ENCODE peak calls at places on chromosome 16, in six cellular contexts. One of them, this sample, is unnamed.

GRCh38 chr16:10683160-10683559 is 11.6 kb downstream of the TEKT5 start:
- DNase-seq in ACHN: no peak
- DNase-seq in GM18507: no peak
- DNase-seq in left colon: no peak
- DNase-seq in iPS DF 19.7: no peak
- DNase-seq in stimulated activated CD4-positive, alpha-beta T cell treated with anti-CD3 and anti-CD28 coated beads, Interleukin-1b, Interleukin-23, amount 100 ng/mL, for 1 hour: no peak
- DNase-seq in this sample: no peak

GRCh38 chr16:88914750-88915368 is 48.4 kb upstream of the PABPN1L start:
- DNase-seq in ACHN: no peak
- DNase-seq in GM18507: no peak
- DNase-seq in left colon: no peak
- DNase-seq in iPS DF 19.7: no peak
- DNase-seq in stimulated activated CD4-positive, alpha-beta T cell treated with anti-CD3 and anti-CD28 coated beads, Interleukin-1b, Interleukin-23, amount 100 ng/mL, for 1 hour: no peak
- DNase-seq in this sample: no peak

GRCh38 chr16:77277141-77277540 is 77.9 kb downstream of the SYCE1L start:
- DNase-seq in ACHN: no peak
- DNase-seq in GM18507: no peak
- DNase-seq in left colon: no peak
- DNase-seq in iPS DF 19.7: no peak
- DNase-seq in stimulated activated CD4-positive, alpha-beta T cell treated with anti-CD3 and anti-CD28 coated beads, Interleukin-1b, Interleukin-23, amount 100 ng/mL, for 1 hour: no peak
- DNase-seq in this sample: no peak

GRCh38 chr16:8644151-8644512 is 22.6 kb downstream of the METTL22 start:
- DNase-seq in ACHN: no peak
- DNase-seq in GM18507: no peak
- DNase-seq in left colon: no peak
- DNase-seq in iPS DF 19.7: no peak
- DNase-seq in stimulated activated CD4-positive, alpha-beta T cell treated with anti-CD3 and anti-CD28 coated beads, Interleukin-1b, Interleukin-23, amount 100 ng/mL, for 1 hour: no peak
- DNase-seq in this sample: no peak

GRCh38 chr16:10597184-10597583 is 16.8 kb upstream of the EMP2 start:
- DNase-seq in ACHN: no peak
- DNase-seq in GM18507: no peak
- DNase-seq in left colon: peak; percentile 45
- DNase-seq in iPS DF 19.7: no peak
- DNase-seq in stimulated activated CD4-positive, alpha-beta T cell treated with anti-CD3 and anti-CD28 coated beads, Interleukin-1b, Interleukin-23, amount 100 ng/mL, for 1 hour: no peak
- DNase-seq in this sample: no peak

GRCh38 chr16:4283939-4284338 is 11.1 kb upstream of the TFAP4 start:
- DNase-seq in ACHN: peak; percentile 31
- DNase-seq in GM18507: no peak
- DNase-seq in left colon: no peak
- DNase-seq in iPS DF 19.7: no peak
- DNase-seq in stimulated activated CD4-positive, alpha-beta T cell treated with anti-CD3 and anti-CD28 coated beads, Interleukin-1b, Interleukin-23, amount 100 ng/mL, for 1 hour: no peak
- DNase-seq in this sample: no peak

GRCh38 chr16:83925957-83926725 is 26.9 kb upstream of the OSGIN1 start:
- DNase-seq in ACHN: no peak
- DNase-seq in GM18507: no peak
- DNase-seq in left colon: no peak
- DNase-seq in iPS DF 19.7: no peak
- DNase-seq in stimulated activated CD4-positive, alpha-beta T cell treated with anti-CD3 and anti-CD28 coated beads, Interleukin-1b, Interleukin-23, amount 100 ng/mL, for 1 hour: no peak
- DNase-seq in this sample: no peak

GRCh38 chr16:49472598-49472997 is 99.0 kb downstream of the C16orf78 start:
- DNase-seq in ACHN: no peak
- DNase-seq in GM18507: no peak
- DNase-seq in left colon: peak; percentile 2
- DNase-seq in iPS DF 19.7: no peak
- DNase-seq in stimulated activated CD4-positive, alpha-beta T cell treated with anti-CD3 and anti-CD28 coated beads, Interleukin-1b, Interleukin-23, amount 100 ng/mL, for 1 hour: no peak
- DNase-seq in this sample: no peak

GRCh38 chr16:11347831-11348230 is 2.6 kb downstream of the RMI2 start:
- DNase-seq in ACHN: no peak
- DNase-seq in GM18507: no peak
- DNase-seq in left colon: no peak
- DNase-seq in iPS DF 19.7: no peak
- DNase-seq in stimulated activated CD4-positive, alpha-beta T cell treated with anti-CD3 and anti-CD28 coated beads, Interleukin-1b, Interleukin-23, amount 100 ng/mL, for 1 hour: no peak
- DNase-seq in this sample: no peak

GRCh38 chr16:31393056-31393455 is at the start of gene ITGAD:
- DNase-seq in ACHN: no peak
- DNase-seq in GM18507: no peak
- DNase-seq in left colon: no peak
- DNase-seq in iPS DF 19.7: no peak
- DNase-seq in stimulated activated CD4-positive, alpha-beta T cell treated with anti-CD3 and anti-CD28 coated beads, Interleukin-1b, Interleukin-23, amount 100 ng/mL, for 1 hour: no peak
- DNase-seq in this sample: no peak

GRCh38 chr16:29756654-29757053 is 10.9 kb upstream of the C16orf54 start:
- DNase-seq in ACHN: no peak
- DNase-seq in GM18507: no peak
- DNase-seq in left colon: no peak
- DNase-seq in iPS DF 19.7: no peak
- DNase-seq in stimulated activated CD4-positive, alpha-beta T cell treated with anti-CD3 and anti-CD28 coated beads, Interleukin-1b, Interleukin-23, amount 100 ng/mL, for 1 hour: no peak
- DNase-seq in this sample: no peak

GRCh38 chr16:10552998-10553491 is 27.4 kb downstream of the EMP2 start:
- DNase-seq in ACHN: no peak
- DNase-seq in GM18507: peak; percentile 56
- DNase-seq in left colon: peak; percentile 35
- DNase-seq in iPS DF 19.7: peak; percentile 25
- DNase-seq in stimulated activated CD4-positive, alpha-beta T cell treated with anti-CD3 and anti-CD28 coated beads, Interleukin-1b, Interleukin-23, amount 100 ng/mL, for 1 hour: no peak
- DNase-seq in this sample: no peak

GRCh38 chr16:3175157-3176153 is 12.5 kb upstream of the OR1F1 start:
- DNase-seq in ACHN: peak; percentile 64
- DNase-seq in GM18507: no peak
- DNase-seq in left colon: no peak
- DNase-seq in iPS DF 19.7: no peak
- DNase-seq in stimulated activated CD4-positive, alpha-beta T cell treated with anti-CD3 and anti-CD28 coated beads, Interleukin-1b, Interleukin-23, amount 100 ng/mL, for 1 hour: no peak
- DNase-seq in this sample: no peak

GRCh38 chr16:67269766-67270165 is 9.6 kb upstream of the PLEKHG4 start:
- DNase-seq in ACHN: peak; percentile 85
- DNase-seq in GM18507: no peak
- DNase-seq in left colon: no peak
- DNase-seq in iPS DF 19.7: no peak
- DNase-seq in stimulated activated CD4-positive, alpha-beta T cell treated with anti-CD3 and anti-CD28 coated beads, Interleukin-1b, Interleukin-23, amount 100 ng/mL, for 1 hour: no peak
- DNase-seq in this sample: no peak

GRCh38 chr16:18842565-18842964 is 41.2 kb upstream of the ARL6IP1 start:
- DNase-seq in ACHN: no peak
- DNase-seq in GM18507: no peak
- DNase-seq in left colon: no peak
- DNase-seq in iPS DF 19.7: no peak
- DNase-seq in stimulated activated CD4-positive, alpha-beta T cell treated with anti-CD3 and anti-CD28 coated beads, Interleukin-1b, Interleukin-23, amount 100 ng/mL, for 1 hour: no peak
- DNase-seq in this sample: no peak

GRCh38 chr16:19073863-19074262 is 6.4 kb downstream of the COQ7 start:
- DNase-seq in ACHN: no peak
- DNase-seq in GM18507: no peak
- DNase-seq in left colon: no peak
- DNase-seq in iPS DF 19.7: no peak
- DNase-seq in stimulated activated CD4-positive, alpha-beta T cell treated with anti-CD3 and anti-CD28 coated beads, Interleukin-1b, Interleukin-23, amount 100 ng/mL, for 1 hour: no peak
- DNase-seq in this sample: no peak